ENCODE peak calls at places on chromosomes 12 and 14, in six cellular contexts. R is AG09309, B is GM23338, F is AG04450, O is psoas muscle, Y is bronchial epithelial cell. J is an unnamed sample.
A peak's percentile ranks its signal among the peaks of the same experiment; 100 is the strongest.

GRCh38 chr12:21451529-21451928 is 14.1 kb downstream of the PYROXD1 start:
- DNase-seq in R (no peak), B (peak; percentile 71), F (no peak), O (no peak), Y (no peak), J (peak; percentile 0)

GRCh38 chr12:6554990-6555691 is 701 bp downstream of the IFFO1 start:
- DNase-seq in R (no peak), B (no peak), F (no peak), O (no peak), Y (no peak), J (no peak)

GRCh38 chr14:94322648-94323570 is at the start of gene SERPINA6:
- DNase-seq in R (no peak), B (no peak), F (no peak), O (no peak), Y (no peak), J (peak; percentile 68)

GRCh38 chr12:18595406-18595805 is 142.4 kb downstream of the PLCZ1 start:
- DNase-seq in R (no peak), B (peak; percentile 29), F (no peak), O (no peak), Y (peak; percentile 30), J (no peak)

GRCh38 chr14:59246566-59246965 is 58.1 kb downstream of the DAAM1 start:
- DNase-seq in R (no peak), B (no peak), F (no peak), O (no peak), Y (peak; percentile 88), J (no peak)

GRCh38 chr12:109580684-109581333 is 7.2 kb downstream of the MVK start:
- DNase-seq in R (no peak), B (no peak), F (no peak), O (no peak), Y (peak; percentile 18), J (no peak)

GRCh38 chr12:119938049-119938667 is 50.9 kb upstream of the BICDL1 start:
- DNase-seq in R (no peak), B (peak; percentile 83), F (peak; percentile 10), O (peak; percentile 21), Y (peak; percentile 56), J (peak; percentile 33)

GRCh38 chr12:104213952-104214351 is 1.6 kb upstream of the TXNRD1 start:
- DNase-seq in R (peak; percentile 93), B (no peak), F (peak; percentile 85), O (no peak), Y (no peak), J (peak; percentile 61)

GRCh38 chr14:52007637-52008036 is 18.3 kb downstream of the RTRAF start:
- DNase-seq in R (no peak), B (no peak), F (no peak), O (no peak), Y (no peak), J (no peak)

GRCh38 chr12:89236748-89237428 is 115.4 kb downstream of the DUSP6 start:
- DNase-seq in R (no peak), B (no peak), F (no peak), O (no peak), Y (peak; percentile 99), J (no peak)

GRCh38 chr14:93269341-93270068 is 62.4 kb downstream of the UBR7 start:
- DNase-seq in R (no peak), B (peak; percentile 3), F (peak; percentile 38), O (no peak), Y (peak; percentile 79), J (no peak)

GRCh38 chr12:121803861-121804416 is at the start of gene SETD1B:
- DNase-seq in R (no peak), B (peak; percentile 82), F (no peak), O (peak; percentile 58), Y (no peak), J (no peak)

GRCh38 chr14:69056389-69056788 is 77.3 kb upstream of the ACTN1 start:
- DNase-seq in R (no peak), B (peak; percentile 82), F (no peak), O (no peak), Y (no peak), J (no peak)

DNA sequence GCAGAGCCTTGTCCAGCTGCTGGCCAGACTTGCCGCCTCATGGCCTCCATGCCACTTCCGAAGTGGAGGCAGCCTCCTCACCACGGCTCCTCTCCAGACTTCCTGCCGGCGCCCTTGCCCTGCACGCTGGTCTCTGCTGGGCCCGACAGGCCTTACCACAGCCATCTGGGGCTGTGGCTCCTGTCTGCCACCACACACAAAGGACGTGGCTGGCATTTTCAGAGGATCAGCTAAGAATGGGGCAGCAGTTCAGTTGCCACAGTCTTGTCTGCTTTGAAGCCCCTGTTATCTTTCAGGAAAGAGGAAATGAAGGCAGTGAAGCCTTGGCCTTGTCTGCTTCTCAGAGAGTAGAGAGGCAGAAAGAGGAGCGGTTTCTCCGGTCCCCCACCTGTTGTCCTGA is 178.0 kb upstream of the FKBP4 start:
- DNase-seq in R (no peak), B (no peak), F (no peak), O (no peak), Y (no peak), J (no peak)
- H3K4me3 ChIP-seq in R (no peak overlapping the region), B (no peak overlapping the region), F (no peak overlapping the region), O (no peak overlapping the region), Y (no peak overlapping the region), J (no peak overlapping the region)

GRCh38 chr14:26255213-26255612 is 342.6 kb downstream of the NOVA1 start:
- DNase-seq in R (no peak), B (peak; percentile 52), F (no peak), O (no peak), Y (peak; percentile 61), J (no peak)

GRCh38 chr14:26252176-26252575 is 345.7 kb downstream of the NOVA1 start:
- DNase-seq in R (no peak), B (no peak), F (no peak), O (no peak), Y (no peak), J (no peak)
- TF ChIP-seq CTCF in R (no peak), B (no peak), F (no peak), O (no peak), Y (no peak), J (no peak)

GRCh38 chr12:94174576-94174975 is 26.2 kb downstream of the PLXNC1 start:
- DNase-seq in R (no peak), B (no peak), F (no peak), O (no peak), Y (no peak), J (no peak)
- H3K4me3 ChIP-seq in R (no peak overlapping the region), B (no peak overlapping the region), F (no peak overlapping the region), O (no peak overlapping the region), Y (no peak overlapping the region), J (no peak overlapping the region)

GRCh38 chr14:91732859-91733477 is 1.1 kb upstream of the CATSPERB start:
- DNase-seq in R (no peak), B (no peak), F (no peak), O (no peak), Y (peak; percentile 7), J (no peak)

GRCh38 chr14:91731986-91732385 is at the start of gene CATSPERB:
- DNase-seq in R (no peak), B (peak; percentile 10), F (no peak), O (no peak), Y (no peak), J (no peak)

GRCh38 chr14:91732439-91732838 is 553 bp upstream of the CATSPERB start:
- DNase-seq in R (no peak), B (no peak), F (no peak), O (no peak), Y (no peak), J (no peak)

GRCh38 chr14:91729756-91730155 is 2.1 kb downstream of the CATSPERB start:
- DNase-seq in R (no peak), B (no peak), F (no peak), O (no peak), Y (no peak), J (no peak)

GRCh38 chr14:91731018-91731417 is 868 bp downstream of the CATSPERB start:
- DNase-seq in R (no peak), B (no peak), F (no peak), O (no peak), Y (peak; percentile 25), J (no peak)
- TF ChIP-seq CTCF in R (no peak), B (no peak), F (no peak), O (no peak), Y (no peak), J (no peak)

GRCh38 chr14:77027538-77028383 is 747 bp downstream of the IRF2BPL start:
- DNase-seq in R (no peak), B (peak; percentile 58), F (no peak), O (peak; percentile 76), Y (no peak), J (no peak)

GRCh38 chr14:77026166-77026929 is 2.2 kb downstream of the IRF2BPL start:
- DNase-seq in R (no peak), B (peak; percentile 56), F (no peak), O (peak; percentile 50), Y (no peak), J (no peak)

GRCh38 chr14:77024171-77024627 is 4.3 kb downstream of the IRF2BPL start:
- DNase-seq in R (no peak), B (peak; percentile 99), F (no peak), O (no peak), Y (no peak), J (no peak)

GRCh38 chr14:77026930-77027537 is 1.5 kb downstream of the IRF2BPL start:
- DNase-seq in R (no peak), B (peak; percentile 55), F (no peak), O (peak; percentile 64), Y (no peak), J (no peak)

GRCh38 chr14:77025744-77026165 is 2.8 kb downstream of the IRF2BPL start:
- DNase-seq in R (no peak), B (peak; percentile 46), F (no peak), O (peak; percentile 41), Y (no peak), J (no peak)
- H3K4me3 ChIP-seq in R (peak overlapping the region; percentile 83), B (peak overlapping the region; percentile 75), F (peak overlapping the region; percentile 94), O (peak overlapping the region; percentile 91), Y (peak overlapping the region; percentile 81), J (peak overlapping the region; percentile 71)

DNA sequence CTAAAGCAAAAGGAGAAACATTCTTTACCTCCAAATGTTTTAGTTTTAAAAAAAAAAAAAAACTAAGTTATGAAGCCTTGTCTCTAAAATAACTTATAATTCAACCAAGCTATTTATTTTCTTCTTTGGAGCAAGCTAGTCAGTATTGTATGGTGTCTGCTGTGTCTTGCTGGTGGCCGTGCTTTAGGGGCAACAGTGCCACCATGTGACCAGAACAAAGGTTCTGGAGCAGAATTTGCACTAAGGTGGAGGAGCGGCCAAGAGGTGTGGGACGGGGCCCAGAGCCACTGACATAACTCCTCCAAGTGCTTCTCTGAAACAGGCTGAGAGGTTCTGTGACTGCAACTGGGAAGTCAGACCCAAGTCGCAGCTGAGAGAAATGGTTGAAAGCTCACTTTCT is 4.5 kb downstream of the FICD start:
- DNase-seq in R (no peak), B (peak; percentile 47), F (no peak), O (no peak), Y (no peak), J (no peak)
- TF ChIP-seq CTCF in R (no peak), B (peak; percentile 37), F (no peak), O (no peak), Y (no peak), J (no peak)

GRCh38 chr14:90583916-90584605 is 187.2 kb downstream of the CALM1 start:
- DNase-seq in R (no peak), B (no peak), F (no peak), O (no peak), Y (no peak), J (no peak)
- H3K4me3 ChIP-seq in R (no peak overlapping the region), B (no peak overlapping the region), F (no peak overlapping the region), O (no peak overlapping the region), Y (no peak overlapping the region), J (no peak overlapping the region)

GRCh38 chr12:81120961-81121360 is 43.1 kb downstream of the ACSS3 start:
- DNase-seq in R (no peak), B (no peak), F (no peak), O (no peak), Y (no peak), J (no peak)
- TF ChIP-seq CTCF in R (no peak), B (no peak), F (no peak), O (no peak), Y (no peak), J (no peak)

GRCh38 chr12:94831081-94831747 is 172.3 kb downstream of the NDUFA12 start:
- DNase-seq in R (no peak), B (no peak), F (no peak), O (no peak), Y (no peak), J (no peak)
- H3K4me3 ChIP-seq in R (no peak overlapping the region), B (no peak overlapping the region), F (no peak overlapping the region), O (no peak overlapping the region), Y (no peak overlapping the region), J (no peak overlapping the region)